ENCODE peak calls at places on chromosomes 13 and 19, in seven cellular contexts. Y, O, L, K, J, H and D are unnamed samples.

GRCh38 chr19:46955114-46955812 is 64.4 kb upstream of the NPAS1 start:
- DNase-seq in Y (no peak), O (no peak), L (no peak), K (no peak), J (no peak), H (peak), D (no peak)

GRCh38 chr13:98761126-98761978 is 8.9 kb upstream of the SLC15A1 start:
- DNase-seq in Y (no peak), O (no peak), L (no peak), K (no peak), J (no peak), H (no peak), D (no peak)

GRCh38 chr13:50797081-50797480 is 46.4 kb downstream of the DLEU7 start:
- DNase-seq in Y (no peak), O (no peak), L (no peak), K (no peak), J (no peak), H (no peak), D (no peak)

GRCh38 chr13:30338331-30338851 is 31.0 kb upstream of the KATNAL1 start:
- DNase-seq in Y (no peak), O (no peak), L (no peak), K (no peak), J (no peak), H (no peak), D (no peak)

GRCh38 chr19:8304841-8305621 is 3.1 kb downstream of the CD320 start:
- DNase-seq in Y (no peak), O (no peak), L (no peak), K (peak), J (no peak), H (no peak), D (no peak)

GRCh38 chr13:75829874-75830273 is 193.7 kb downstream of the LMO7 start:
- DNase-seq in Y (no peak), O (no peak), L (no peak), K (no peak), J (no peak), H (no peak), D (no peak)

GRCh38 chr13:94886191-94886590 is 173.8 kb upstream of the SOX21 start:
- DNase-seq in Y (no peak), O (no peak), L (no peak), K (no peak), J (no peak), H (no peak), D (no peak)

GRCh38 chr13:37495046-37495445 is 103.5 kb downstream of the POSTN start:
- DNase-seq in Y (no peak), O (no peak), L (no peak), K (no peak), J (no peak), H (no peak), D (no peak)

GRCh38 chr13:101258071-101258470 is 158.2 kb downstream of the NALCN start:
- DNase-seq in Y (peak), O (peak), L (peak), K (no peak), J (peak), H (peak), D (no peak)

GRCh38 chr13:90683711-90684131 is 663.8 kb upstream of the MIR17HG start:
- DNase-seq in Y (no peak), O (no peak), L (no peak), K (no peak), J (no peak), H (no peak), D (no peak)

GRCh38 chr13:26272621-26273020 is 18.7 kb downstream of the CDK8 start:
- DNase-seq in Y (no peak), O (no peak), L (no peak), K (no peak), J (no peak), H (no peak), D (no peak)

GRCh38 chr19:29812080-29812880 is 489 bp downstream of the CCNE1 start:
- DNase-seq in Y (no peak), O (no peak), L (no peak), K (no peak), J (no peak), H (no peak), D (no peak)

GRCh38 chr13:59442946-59443345 is 720.8 kb downstream of the DIAPH3 start:
- DNase-seq in Y (no peak), O (no peak), L (no peak), K (no peak), J (no peak), H (no peak), D (no peak)

GRCh38 chr19:7923295-7924191 is 2.4 kb downstream of the CTXN1 start:
- DNase-seq in Y (no peak), O (no peak), L (no peak), K (no peak), J (no peak), H (no peak), D (no peak)

GRCh38 chr13:43872181-43872580 is 7.4 kb downstream of the CCDC122 start:
- DNase-seq in Y (no peak), O (no peak), L (no peak), K (no peak), J (no peak), H (no peak), D (no peak)

GRCh38 chr13:30895773-30896172 is 10.3 kb upstream of the MEDAG start:
- DNase-seq in Y (no peak), O (no peak), L (no peak), K (peak), J (no peak), H (no peak), D (no peak)

GRCh38 chr19:11096210-11096841 is 7.1 kb downstream of the LDLR start:
- DNase-seq in Y (no peak), O (no peak), L (no peak), K (peak), J (peak), H (peak), D (no peak)

GRCh38 chr19:43675269-43675879 is 5.4 kb upstream of the PLAUR start:
- DNase-seq in Y (no peak), O (no peak), L (no peak), K (no peak), J (no peak), H (no peak), D (no peak)

GRCh38 chr13:68895696-68896095 is 1211.9 kb upstream of the ATXN8OS start:
- DNase-seq in Y (no peak), O (no peak), L (no peak), K (no peak), J (no peak), H (no peak), D (no peak)

GRCh38 chr13:46698910-46699460 is 98.0 kb downstream of the ESD start:
- DNase-seq in Y (no peak), O (no peak), L (no peak), K (no peak), J (no peak), H (no peak), D (no peak)

GRCh38 chr13:30526612-30527217 is 61.0 kb upstream of the HMGB1 start:
- DNase-seq in Y (no peak), O (no peak), L (no peak), K (no peak), J (no peak), H (no peak), D (no peak)

GRCh38 chr13:112145221-112146072 is 78.5 kb downstream of the SOX1 start:
- DNase-seq in Y (no peak), O (no peak), L (no peak), K (no peak), J (no peak), H (no peak), D (no peak)